ENCODE peak calls at places on chromosome X, in six cellular contexts. J is transverse colon, F is mesendoderm, Z is upper lobe of right lung, G is foreskin fibroblast, U is AG10803. I is an unnamed sample.

GRCh38 chrX:40244980-40245379 is 147.2 kb upstream of the BCOR start:
- DNase-seq in F (no peak), U (no peak), Z (no peak), J (no peak), G (peak; percentile 7), I (peak; percentile 76)

GRCh38 chrX:40094041-40094899 is 3.5 kb downstream of the BCOR start:
- DNase-seq in J (peak; percentile 60), Z (peak; percentile 69), G (peak; percentile 73), U (no peak), F (peak; percentile 81), I (no peak)

GRCh38 chrX:30906726-30907125 is 17.7 kb upstream of the TAB3 start:
- DNase-seq in J (no peak), G (peak; percentile 36), U (peak; percentile 83), F (no peak), Z (no peak), I (no peak)

GRCh38 chrX:8783100-8784098 is 17.8 kb downstream of the FAM9A start:
- DNase-seq in G (no peak), J (no peak), Z (no peak), U (peak; percentile 6), F (peak; percentile 58), I (peak; percentile 1)

GRCh38 chrX:37846141-37846540 is 1.2 kb downstream of the DYNLT3 start:
- DNase-seq in Z (no peak), G (no peak), U (no peak), J (no peak), F (no peak), I (no peak)

GRCh38 chrX:49185062-49185394 is 1.1 kb downstream of the PRICKLE3 start:
- DNase-seq in J (no peak), Z (no peak), G (no peak), U (no peak), F (no peak), I (no peak)

GRCh38 chrX:134177527-134177926 is 59.5 kb upstream of the CCDC160 start:
- DNase-seq in J (no peak), U (no peak), Z (no peak), F (no peak), G (no peak), I (no peak)

GRCh38 chrX:46407753-46408130 is 137.5 kb downstream of the ZNF674 start:
- DNase-seq in F (no peak), G (peak; percentile 37), U (peak; percentile 42), J (no peak), Z (no peak), I (no peak)

GRCh38 chrX:154327026-154327820 is 31.6 kb downstream of the TKTL1 start:
- DNase-seq in F (no peak), U (peak; percentile 74), Z (no peak), J (peak; percentile 22), G (peak; percentile 73), I (peak; percentile 83)

GRCh38 chrX:10173331-10173900 is 16.6 kb downstream of the CLCN4 start:
- DNase-seq in Z (no peak), F (peak; percentile 96), U (peak; percentile 77), G (peak; percentile 56), J (no peak), I (no peak)

GRCh38 chrX:38820751-38821150 is 19.5 kb downstream of the MID1IP1 start:
- DNase-seq in G (peak; percentile 43), F (no peak), Z (no peak), J (no peak), U (no peak), I (no peak)

GRCh38 chrX:8815460-8816065 is 14.4 kb upstream of the FAM9A start:
- DNase-seq in Z (no peak), G (peak; percentile 64), F (peak; percentile 74), J (no peak), U (peak; percentile 21), I (peak; percentile 31)

GRCh38 chrX:21645437-21646220 is 12.5 kb downstream of the KLHL34 start:
- DNase-seq in G (no peak), Z (no peak), U (peak; percentile 14), F (no peak), J (no peak), I (no peak)

GRCh38 chrX:39616098-39616729 is 481.5 kb downstream of the BCOR start:
- DNase-seq in Z (no peak), J (no peak), F (no peak), U (no peak), G (no peak), I (no peak)

GRCh38 chrX:136667446-136668168 is 19.6 kb downstream of the CD40LG start:
- DNase-seq in U (no peak), Z (no peak), G (no peak), F (peak; percentile 33), J (no peak), I (no peak)

GRCh38 chrX:17376381-17377046 is 1.5 kb downstream of the NHS start:
- DNase-seq in Z (no peak), J (peak; percentile 17), G (peak; percentile 50), F (peak; percentile 47), U (no peak), I (no peak)

GRCh38 chrX:19602866-19603620 is 87.7 kb upstream of the MAP3K15 start:
- DNase-seq in J (no peak), F (peak; percentile 85), Z (no peak), U (peak; percentile 55), G (peak; percentile 51), I (no peak)

GRCh38 chrX:150940844-150941495 is 42.2 kb upstream of the HMGB3 start:
- DNase-seq in U (no peak), Z (no peak), J (peak; percentile 32), G (no peak), F (no peak), I (no peak)

GRCh38 chrX:39936886-39937770 is 160.6 kb downstream of the BCOR start:
- DNase-seq in F (no peak), G (no peak), Z (no peak), U (no peak), J (no peak), I (peak; percentile 71)

GRCh38 chrX:87392369-87392768 is 125.2 kb upstream of the KLHL4 start:
- DNase-seq in J (no peak), G (no peak), Z (no peak), F (peak; percentile 35), U (no peak), I (no peak)

GRCh38 chrX:27918799-27919198 is 62.5 kb downstream of the DCAF8L1 start:
- DNase-seq in U (no peak), F (peak; percentile 3), Z (no peak), J (peak; percentile 54), G (no peak), I (no peak)

GRCh38 chrX:30786374-30786773 is 102.7 kb downstream of the TAB3 start:
- DNase-seq in Z (no peak), U (no peak), F (no peak), J (no peak), G (no peak), I (no peak)

GRCh38 chrX:122866527-122866926 is 317.6 kb upstream of the GRIA3 start:
- DNase-seq in U (peak; percentile 86), G (peak; percentile 83), Z (no peak), F (no peak), J (no peak), I (no peak)

GRCh38 chrX:20217279-20217678 is 49.4 kb downstream of the RPS6KA3 start:
- DNase-seq in J (no peak), F (no peak), U (peak; percentile 51), Z (no peak), G (peak; percentile 74), I (no peak)

GRCh38 chrX:52923781-52924241 is 26.7 kb downstream of the FAM156B start:
- DNase-seq in G (peak; percentile 50), Z (no peak), J (peak; percentile 24), F (no peak), U (peak; percentile 38), I (no peak)

GRCh38 chrX:98405376-98405775 is 1521.7 kb downstream of the RPA4 start:
- DNase-seq in G (no peak), U (no peak), F (no peak), J (no peak), Z (no peak), I (no peak)

GRCh38 chrX:118521435-118521834 is 25.8 kb downstream of the DOCK11 start:
- DNase-seq in U (peak; percentile 81), G (peak; percentile 80), J (no peak), F (no peak), Z (no peak), I (no peak)

GRCh38 chrX:27336466-27337091 is 126.6 kb downstream of the PPP4R3C start:
- DNase-seq in Z (no peak), J (peak; percentile 42), G (peak; percentile 1), U (no peak), F (peak; percentile 30), I (peak; percentile 5)

GRCh38 chrX:131812847-131813825 is 210.0 kb upstream of the STK26 start:
- DNase-seq in U (peak; percentile 58), J (peak; percentile 82), F (no peak), G (peak; percentile 51), Z (no peak), I (no peak)

GRCh38 chrX:106931831-106932491 is 11.8 kb downstream of the CLDN2 start:
- DNase-seq in F (no peak), Z (no peak), G (peak; percentile 36), U (no peak), J (no peak), I (no peak)

GRCh38 chrX:23332888-23333821 is 1.5 kb upstream of the PTCHD1 start:
- DNase-seq in U (no peak), G (no peak), Z (no peak), F (peak; percentile 69), J (peak; percentile 7), I (no peak)
- H3K4me3 ChIP-seq in U (no peak overlapping the region), G (no peak overlapping the region), Z (no peak overlapping the region), F (peak overlapping the region; percentile 43), J (peak overlapping the region; percentile 24), I (no peak overlapping the region)

GRCh38 chrX:1212532-1212931 is at the start of gene CRLF2:
- DNase-seq in J (no peak), U (no peak), G (peak; percentile 14), F (no peak), Z (no peak), I (peak; percentile 37)
- H3K4me3 ChIP-seq in J (no peak within 1 kb of the TSS), U (no peak within 1 kb of the TSS), G (no peak within 1 kb of the TSS), F (no peak within 1 kb of the TSS), Z (no peak within 1 kb of the TSS), I (no peak within 1 kb of the TSS)

DNA sequence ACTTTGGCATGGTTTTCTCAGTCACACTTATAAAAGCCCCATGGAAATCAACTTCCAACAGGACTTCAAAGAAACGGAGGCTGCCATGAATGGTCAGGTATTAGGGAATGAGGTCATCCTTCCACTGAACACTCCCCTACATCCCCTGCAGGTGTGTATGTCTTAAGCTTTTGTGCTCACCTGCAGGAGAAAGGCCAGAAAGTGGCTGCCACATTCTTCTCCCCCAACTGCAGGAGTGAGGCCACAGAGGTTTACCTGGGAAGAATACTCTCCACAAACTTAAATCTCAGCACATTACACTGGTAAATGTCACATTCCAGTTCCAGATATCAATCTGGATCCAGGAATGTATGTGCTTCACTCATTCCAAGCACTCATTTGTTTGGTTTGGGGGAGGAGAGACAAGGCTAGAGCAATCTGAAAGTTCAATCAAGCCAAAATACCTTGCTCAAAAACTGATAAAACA is 15.5 kb downstream of the FAM9C start:
- DNase-seq in U (no peak), G (no peak), J (no peak), Z (no peak), F (peak; percentile 88), I (no peak)
- H3K4me3 ChIP-seq in U (no peak overlapping the region), G (no peak overlapping the region), J (no peak overlapping the region), Z (no peak overlapping the region), F (no peak overlapping the region), I (no peak overlapping the region)

DNA sequence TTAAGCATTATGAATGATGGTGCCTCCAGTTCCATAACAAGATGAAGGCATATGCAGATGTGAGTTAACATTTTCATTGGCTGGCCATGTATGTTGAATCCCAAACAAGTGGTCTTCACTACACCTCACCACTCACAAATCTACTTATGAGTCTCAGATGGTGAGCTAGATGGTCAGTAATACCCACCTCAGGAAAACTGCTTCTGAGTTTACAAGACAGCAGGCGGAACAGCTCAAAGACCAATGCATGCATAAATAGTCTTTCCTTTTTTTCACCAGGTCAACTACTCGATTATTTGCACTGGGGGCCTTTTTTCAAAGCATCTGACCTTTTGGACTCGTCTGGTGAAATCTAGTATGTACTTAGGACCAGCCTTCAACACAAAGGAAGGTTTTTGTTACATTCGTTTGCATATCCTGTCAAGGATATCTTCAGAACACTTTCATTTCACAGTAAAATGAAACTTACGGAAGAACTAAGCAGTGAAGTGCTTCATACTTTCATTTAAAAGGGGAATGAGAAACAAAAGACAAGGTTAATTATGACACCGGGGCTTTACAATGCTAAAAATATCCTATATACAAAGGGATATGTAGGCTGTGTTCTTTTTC is 23.1 kb upstream of the TLR7 start:
- DNase-seq in G (no peak), Z (no peak), F (no peak), U (no peak), J (no peak), I (no peak)
- H3K4me3 ChIP-seq in G (no peak overlapping the region), Z (no peak overlapping the region), F (no peak overlapping the region), U (no peak overlapping the region), J (no peak overlapping the region), I (no peak overlapping the region)

I was measured in Jurkat, Clone E6-1.